ENCODE peak calls at places on chromosome 11, in eight cellular contexts. C is pancreas, B is tibial nerve, E is lower lobe of right lung, G is left ventricle myocardium inferior, W is mammary epithelial cell, K is AG04450, T is esophagus squamous epithelium. V is an unnamed sample.
A peak's percentile ranks its signal among the peaks of the same experiment; 100 is the strongest.

GRCh38 chr11:63613517-63614135 is 607 bp downstream of the PLAAT3 start:
- DNase-seq in E (peak; percentile 70), C (peak; percentile 40), T (no peak), G (peak; percentile 49), W (no peak), K (no peak), B (peak; percentile 40), V (no peak)

GRCh38 chr11:34940026-34940677 is 23.7 kb downstream of the PDHX start:
- DNase-seq in B (no peak), T (no peak), W (no peak), E (no peak), G (no peak), C (no peak), K (no peak), V (no peak)

GRCh38 chr11:131278472-131278871 is 91.9 kb upstream of the NTM start:
- DNase-seq in T (no peak), K (no peak), C (no peak), E (no peak), B (no peak), G (no peak), W (no peak), V (no peak)

GRCh38 chr11:64156235-64157011 is 9.5 kb downstream of the MACROD1 start:
- DNase-seq in B (no peak), C (no peak), K (no peak), T (no peak), E (no peak), W (no peak), G (peak; percentile 71), V (no peak)

GRCh38 chr11:126530416-126530815 is 174.9 kb downstream of the ST3GAL4 start:
- DNase-seq in T (no peak), G (no peak), E (no peak), K (no peak), B (no peak), W (no peak), C (no peak), V (no peak)

GRCh38 chr11:737366-737765 is 9.9 kb upstream of the TALDO1 start:
- DNase-seq in G (no peak), K (no peak), W (no peak), C (no peak), B (no peak), E (no peak), T (no peak), V (no peak)

GRCh38 chr11:111392552-111392951 is 13.5 kb upstream of the POU2AF1 start:
- DNase-seq in E (no peak), W (no peak), K (no peak), G (no peak), T (no peak), C (no peak), B (no peak), V (no peak)

GRCh38 chr11:131571571-131571970 is 201.2 kb downstream of the NTM start:
- DNase-seq in C (no peak), E (no peak), W (no peak), K (no peak), B (no peak), T (no peak), G (no peak), V (no peak)

GRCh38 chr11:19344661-19345518 is 104.1 kb upstream of the E2F8 start:
- DNase-seq in W (peak; percentile 75), K (no peak), C (peak; percentile 38), B (no peak), T (no peak), E (peak; percentile 53), G (peak; percentile 42), V (no peak)

DNA sequence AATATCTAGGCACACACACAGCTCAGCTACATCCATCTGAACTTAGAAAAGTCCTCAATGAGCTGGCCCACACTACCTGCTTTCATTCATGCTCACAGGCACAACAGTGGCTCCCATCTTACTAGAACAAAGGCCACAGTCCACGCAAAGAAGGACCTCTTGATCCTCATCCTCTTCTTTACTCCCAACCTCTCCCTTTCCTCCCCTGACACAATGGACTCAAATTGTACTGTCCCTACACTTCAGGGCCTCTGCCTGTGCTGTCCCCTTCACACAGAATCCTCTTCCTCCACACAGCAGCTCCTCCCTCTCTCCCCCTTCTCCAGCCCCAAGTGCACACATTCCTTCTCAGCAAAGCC is 12.7 kb downstream of the SMCO4 start:
- DNase-seq in T (no peak), C (no peak), K (no peak), E (no peak), B (no peak), W (no peak), G (no peak), V (no peak)
- H3K27ac ChIP-seq in T (peak overlapping the region; percentile 77), C (no peak overlapping the region), K (peak overlapping the region; percentile 47), E (peak overlapping the region; percentile 73), B (peak overlapping the region; percentile 84), W (no peak overlapping the region), G (peak overlapping the region; percentile 91), V (no peak overlapping the region)

GRCh38 chr11:45846174-45846675 is 1.1 kb upstream of the CRY2 start:
- DNase-seq in B (no peak), G (no peak), K (no peak), C (no peak), W (no peak), T (no peak), E (no peak), V (no peak)

GRCh38 chr11:45850446-45850845 is 3.2 kb downstream of the CRY2 start:
- DNase-seq in T (no peak), B (no peak), G (no peak), C (no peak), W (no peak), E (no peak), K (no peak), V (no peak)

GRCh38 chr11:45846974-45847907 is at the start of gene CRY2:
- DNase-seq in G (peak; percentile 99), T (peak; percentile 97), C (peak; percentile 99), W (peak; percentile 97), K (peak; percentile 97), E (peak; percentile 99), B (peak; percentile 100), V (peak; percentile 79)

GRCh38 chr11:45847908-45848316 is 637 bp downstream of the CRY2 start:
- DNase-seq in K (no peak), B (no peak), G (peak; percentile 29), T (no peak), W (peak; percentile 46), C (peak; percentile 36), E (peak; percentile 75), V (no peak)

GRCh38 chr11:45848654-45849081 is 1.4 kb downstream of the CRY2 start:
- DNase-seq in B (no peak), T (no peak), C (peak; percentile 36), E (no peak), K (no peak), G (no peak), W (no peak), V (no peak)
- H3K4me3 ChIP-seq in B (peak overlapping the region; percentile 68), T (peak overlapping the region; percentile 91), C (peak overlapping the region; percentile 63), E (peak overlapping the region; percentile 66), K (peak overlapping the region; percentile 88), G (peak overlapping the region; percentile 91), W (peak overlapping the region; percentile 98), V (peak overlapping the region; percentile 92)

DNA sequence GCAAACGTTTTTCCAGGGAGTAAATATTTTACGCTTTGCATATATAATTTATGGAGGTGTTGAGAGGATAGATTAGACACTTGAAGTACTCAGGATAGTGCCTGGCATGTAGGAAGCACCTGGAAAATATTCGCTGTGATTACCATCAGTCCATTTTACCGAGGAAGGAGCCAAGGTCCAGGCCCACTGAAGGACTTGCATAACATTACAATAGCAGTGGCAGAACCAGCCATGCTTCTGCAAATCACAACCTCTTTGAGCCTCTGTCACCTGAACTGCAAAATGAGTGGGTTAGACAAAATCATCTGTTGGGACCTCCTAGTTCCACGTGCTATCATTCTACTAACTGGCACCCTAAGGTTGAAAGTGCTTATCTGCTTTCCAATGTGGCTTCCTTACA is 5.4 kb downstream of the FUT4 start:
- DNase-seq in K (no peak), C (no peak), G (no peak), T (no peak), W (no peak), E (no peak), B (no peak), V (no peak)
- H3K27ac ChIP-seq in K (no peak overlapping the region), C (no peak overlapping the region), G (no peak overlapping the region), T (no peak overlapping the region), W (no peak overlapping the region), E (no peak overlapping the region), B (no peak overlapping the region), V (no peak overlapping the region)

GRCh38 chr11:66857927-66858185 is 992 bp downstream of the LRFN4 start:
- DNase-seq in E (no peak), B (no peak), C (no peak), G (no peak), W (no peak), K (no peak), T (no peak), V (no peak)
- H3K4me3 ChIP-seq in E (no peak overlapping the region), B (no peak overlapping the region), C (no peak overlapping the region), G (peak overlapping the region; percentile 82), W (no peak overlapping the region), K (peak overlapping the region; percentile 74), T (peak overlapping the region; percentile 86), V (peak overlapping the region; percentile 77)

DNA sequence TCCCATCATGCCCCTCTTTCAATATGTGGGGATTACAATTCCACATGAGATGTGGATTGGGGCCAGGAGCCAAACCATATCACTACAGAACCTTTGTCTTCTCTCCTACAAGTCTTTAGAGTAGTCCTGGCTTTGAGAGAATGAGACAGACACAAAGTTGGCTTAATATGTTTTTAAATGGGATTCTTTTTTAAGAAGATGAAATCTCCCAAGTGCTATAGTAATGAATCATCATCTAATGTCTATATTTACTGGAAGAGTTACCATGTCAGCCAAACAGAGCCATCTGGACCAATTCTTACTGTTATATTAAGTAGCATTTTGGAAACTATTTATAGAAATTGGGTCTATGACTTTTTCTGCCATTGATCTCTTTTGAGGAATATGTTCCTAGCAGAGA is 38.1 kb upstream of the CARD18 start:
- DNase-seq in E (no peak), T (no peak), C (no peak), G (no peak), B (no peak), K (peak; percentile 63), W (peak; percentile 4), V (no peak)
- H3K27ac ChIP-seq in E (no peak overlapping the region), T (no peak overlapping the region), C (no peak overlapping the region), G (no peak overlapping the region), B (no peak overlapping the region), K (peak overlapping the region; percentile 53), W (no peak overlapping the region), V (no peak overlapping the region)

GRCh38 chr11:3164540-3165151 is 464 bp downstream of the OSBPL5 start:
- DNase-seq in K (no peak), G (peak; percentile 18), B (peak; percentile 11), T (no peak), C (no peak), E (peak; percentile 52), W (no peak), V (no peak)
- H3K4me3 ChIP-seq in K (peak overlapping the region; percentile 89), G (peak overlapping the region; percentile 88), B (peak overlapping the region; percentile 70), T (peak overlapping the region; percentile 96), C (peak overlapping the region; percentile 55), E (peak overlapping the region; percentile 84), W (peak overlapping the region; percentile 68), V (peak overlapping the region; percentile 70)